ENCODE peak calls at places on chromosomes 12 and 14, in nine cellular contexts. T is GM12865, Z is mesothelial cell of epicardium, J is ELR, D is astrocyte, F is CMK, P is NCI-H524 treated with DMSO at 0.1 percent for 48 hours, I is anterior cingulate cortex, S is WTC11. O is an unnamed sample.

GRCh38 chr12:44708218-44708617 is 167.9 kb downstream of the NELL2 start:
- DNase-seq in I (no peak), Z (no peak), F (no peak), P (no peak), T (no peak), J (no peak), S (no peak), D (no peak), O (no peak)

GRCh38 chr14:53714495-53715389 is 241.9 kb downstream of the BMP4 start:
- DNase-seq in J (peak; percentile 1), P (no peak), F (no peak), T (no peak), D (peak; percentile 1), I (no peak), Z (no peak), S (no peak), O (no peak)

GRCh38 chr12:57280234-57281062 is 29.5 kb upstream of the STAC3 start:
- DNase-seq in F (no peak), P (no peak), S (no peak), D (peak; percentile 98), Z (no peak), J (peak; percentile 95), I (peak; percentile 6), T (peak; percentile 73), O (no peak)

GRCh38 chr12:115709410-115710065 is 568.0 kb downstream of the MED13L start:
- DNase-seq in I (no peak), T (no peak), F (no peak), P (no peak), D (no peak), Z (no peak), J (no peak), S (no peak), O (no peak)

GRCh38 chr12:13208533-13209278 is 12.2 kb downstream of the EMP1 start:
- DNase-seq in Z (no peak), D (no peak), P (no peak), J (peak; percentile 60), S (no peak), F (no peak), I (no peak), T (peak; percentile 31), O (no peak)

GRCh38 chr12:82730832-82731497 is 44.3 kb downstream of the TMTC2 start:
- DNase-seq in F (no peak), I (no peak), Z (no peak), S (no peak), J (no peak), T (no peak), P (no peak), D (peak; percentile 92), O (no peak)

GRCh38 chr14:50823051-50823762 is 7.8 kb downstream of the NIN start:
- DNase-seq in F (no peak), D (no peak), I (no peak), P (no peak), Z (no peak), S (no peak), J (no peak), T (peak; percentile 64), O (no peak)

GRCh38 chr14:103739466-103739792 is 23.8 kb downstream of the ZFYVE21 start:
- DNase-seq in D (no peak), F (no peak), S (no peak), T (no peak), I (no peak), Z (no peak), J (no peak), P (no peak), O (no peak)

GRCh38 chr12:50732591-50732990 is 31.3 kb upstream of the ATF1 start:
- DNase-seq in T (no peak), F (no peak), S (no peak), J (peak; percentile 96), I (no peak), D (peak; percentile 90), P (no peak), Z (no peak), O (no peak)

GRCh38 chr14:48373993-48374392 is 698.6 kb upstream of the MDGA2 start:
- DNase-seq in D (peak; percentile 20), P (no peak), I (no peak), Z (no peak), J (no peak), F (no peak), T (no peak), S (no peak), O (no peak)

GRCh38 chr14:89807905-89808304 is 146.6 kb downstream of the EFCAB11 start:
- DNase-seq in I (no peak), Z (no peak), D (no peak), S (no peak), P (peak; percentile 73), T (no peak), F (no peak), J (no peak), O (no peak)

GRCh38 chr12:132695431-132695830 is 8.0 kb downstream of the PXMP2 start:
- DNase-seq in J (no peak), Z (no peak), T (no peak), F (no peak), S (no peak), P (no peak), I (no peak), D (no peak), O (no peak)

O was measured in NCI-H1048.